ENCODE peak calls at places on chromosome 22, in four cellular contexts. Y is IMR-90, K is neural progenitor cell, D is SK-N-MC. F is an unnamed sample.
A peak's percentile ranks its signal among the peaks of the same experiment; 100 is the strongest.

GRCh38 chr22:41565403-41566054 is 4.7 kb downstream of the CSDC2 start:
- DNase-seq in Y (peak; percentile 89), D (no peak), K (no peak), F (no peak)

GRCh38 chr22:47598864-47599263 is 836.4 kb downstream of the TBC1D22A start:
- DNase-seq in K (no peak), Y (no peak), D (no peak), F (no peak)

GRCh38 chr22:37161442-37161841 is 11.7 kb upstream of the IL2RB start:
- DNase-seq in K (no peak), D (no peak), Y (no peak), F (peak; percentile 83)

GRCh38 chr22:50522806-50523438 is 2.5 kb downstream of the SCO2 start:
- DNase-seq in D (no peak), Y (no peak), K (no peak), F (no peak)

GRCh38 chr22:46622081-46622521 is 1.9 kb downstream of the GRAMD4 start:
- DNase-seq in Y (no peak), D (no peak), K (no peak), F (peak; percentile 11)

GRCh38 chr22:44312766-44313165 is at the start of gene SHISAL1:
- DNase-seq in D (no peak), K (no peak), Y (peak; percentile 22), F (no peak)

GRCh38 chr22:20786048-20786447 is 12.1 kb downstream of the SERPIND1 start:
- DNase-seq in K (no peak), D (no peak), Y (no peak), F (no peak)

GRCh38 chr22:19607198-19608113 is 83.2 kb upstream of the CLDN5 start:
- DNase-seq in Y (peak; percentile 8), K (no peak), D (no peak), F (no peak)

GRCh38 chr22:19820880-19821522 is 33.7 kb downstream of the GNB1L start:
- DNase-seq in D (no peak), Y (no peak), K (peak; percentile 47), F (no peak)

GRCh38 chr22:35961480-35961902 is 67.1 kb downstream of the RBFOX2 start:
- DNase-seq in K (peak; percentile 86), Y (peak; percentile 90), D (no peak), F (no peak)

GRCh38 chr22:36775589-36775965 is 342 bp downstream of the IFT27 start:
- DNase-seq in D (no peak), K (peak; percentile 69), Y (peak; percentile 5), F (no peak)

GRCh38 chr22:31218565-31219262 is 6.6 kb downstream of the LIMK2 start:
- DNase-seq in D (no peak), K (peak; percentile 62), Y (no peak), F (peak; percentile 18)

GRCh38 chr22:31221084-31221483 is 9.0 kb downstream of the LIMK2 start:
- DNase-seq in D (no peak), Y (no peak), K (no peak), F (no peak)

GRCh38 chr22:31228425-31228824 is 16.3 kb downstream of the LIMK2 start:
- DNase-seq in K (no peak), Y (no peak), D (no peak), F (no peak)

GRCh38 chr22:31227186-31227585 is 15.1 kb downstream of the LIMK2 start:
- DNase-seq in K (no peak), Y (no peak), D (no peak), F (no peak)

GRCh38 chr22:31223786-31224191 is 11.7 kb downstream of the LIMK2 start:
- DNase-seq in Y (no peak), K (no peak), D (no peak), F (no peak)
- H3K27ac ChIP-seq in Y (no peak overlapping the region), K (no peak overlapping the region), D (no peak overlapping the region), F (no peak overlapping the region)

GRCh38 chr22:27212617-27213177 is 555.3 kb downstream of the MIAT start:
- DNase-seq in Y (peak; percentile 98), D (peak; percentile 96), K (peak; percentile 37), F (peak; percentile 24)
- H3K9ac ChIP-seq in Y (no peak overlapping the region), D (no peak overlapping the region), K (no peak overlapping the region), F (no peak overlapping the region)

DNA sequence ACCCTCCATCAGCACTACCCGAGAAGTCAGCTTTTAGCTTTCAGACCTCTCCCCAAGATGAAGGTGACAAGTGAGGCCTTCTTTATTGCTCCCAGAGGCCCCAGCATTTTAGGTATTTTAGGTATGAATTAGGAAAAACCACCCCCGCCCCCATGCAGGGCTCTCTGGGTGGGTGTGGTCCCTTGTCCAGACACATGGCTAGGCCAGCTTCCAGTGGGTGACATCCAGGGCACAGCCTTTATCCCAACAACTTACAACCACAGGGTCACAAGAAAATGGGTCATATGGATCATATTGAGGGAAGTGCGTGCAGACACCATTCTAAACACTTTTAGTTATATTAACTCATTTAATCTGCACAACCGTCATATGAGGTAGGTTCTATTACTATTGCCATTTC is 42.1 kb downstream of the RIBC2 start:
- DNase-seq in Y (no peak), D (no peak), K (no peak), F (no peak)
- H3K27ac ChIP-seq in Y (no peak overlapping the region), D (no peak overlapping the region), K (no peak overlapping the region), F (peak overlapping the region; percentile 28)

DNA sequence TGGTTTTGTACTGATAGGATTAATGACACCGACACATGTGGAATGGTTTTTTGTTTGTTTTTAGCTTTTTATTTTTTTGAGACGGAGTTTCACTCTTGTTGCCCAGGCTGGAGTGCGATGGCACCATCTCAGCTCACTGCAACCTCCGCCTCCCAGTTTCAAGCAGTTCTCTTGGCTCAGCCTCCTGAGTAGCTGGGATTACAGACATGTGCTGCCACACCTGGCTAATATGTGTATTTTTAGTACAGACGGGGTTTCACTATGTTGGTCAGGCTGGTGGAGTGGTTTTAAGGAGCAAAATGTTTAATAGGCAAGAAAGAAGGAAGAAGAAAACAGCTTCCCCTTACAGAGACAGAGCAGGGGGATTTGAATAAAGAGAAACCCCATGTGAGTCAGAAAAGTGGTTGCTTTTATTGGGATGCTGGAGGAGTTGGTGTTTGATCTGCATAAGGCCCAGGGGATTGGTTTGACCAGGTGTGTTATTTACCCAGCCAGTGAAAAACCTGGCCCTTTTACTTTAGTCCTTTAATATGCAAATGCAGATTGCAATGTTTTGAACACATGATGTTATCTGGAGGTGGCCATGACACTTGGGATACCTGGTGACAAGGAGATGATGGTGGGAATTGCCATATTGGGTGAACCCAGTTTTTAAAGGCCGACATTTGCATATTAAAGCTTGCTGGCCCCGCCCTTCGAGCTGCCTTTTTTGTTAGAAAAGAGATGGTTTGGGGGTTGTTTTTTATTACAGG is 24.3 kb downstream of the SUSD2 start:
- DNase-seq in K (no peak), D (no peak), Y (no peak), F (no peak)
- H3K9ac ChIP-seq in K (no peak overlapping the region), D (no peak overlapping the region), Y (no peak overlapping the region), F (no peak overlapping the region)

GRCh38 chr22:40041738-40042137 is 47.0 kb downstream of the FAM83F start:
- DNase-seq in K (no peak), D (no peak), Y (no peak), F (no peak)
- H3K27ac ChIP-seq in K (no peak overlapping the region), D (peak overlapping the region; percentile 92), Y (no peak overlapping the region), F (no peak overlapping the region)

DNA sequence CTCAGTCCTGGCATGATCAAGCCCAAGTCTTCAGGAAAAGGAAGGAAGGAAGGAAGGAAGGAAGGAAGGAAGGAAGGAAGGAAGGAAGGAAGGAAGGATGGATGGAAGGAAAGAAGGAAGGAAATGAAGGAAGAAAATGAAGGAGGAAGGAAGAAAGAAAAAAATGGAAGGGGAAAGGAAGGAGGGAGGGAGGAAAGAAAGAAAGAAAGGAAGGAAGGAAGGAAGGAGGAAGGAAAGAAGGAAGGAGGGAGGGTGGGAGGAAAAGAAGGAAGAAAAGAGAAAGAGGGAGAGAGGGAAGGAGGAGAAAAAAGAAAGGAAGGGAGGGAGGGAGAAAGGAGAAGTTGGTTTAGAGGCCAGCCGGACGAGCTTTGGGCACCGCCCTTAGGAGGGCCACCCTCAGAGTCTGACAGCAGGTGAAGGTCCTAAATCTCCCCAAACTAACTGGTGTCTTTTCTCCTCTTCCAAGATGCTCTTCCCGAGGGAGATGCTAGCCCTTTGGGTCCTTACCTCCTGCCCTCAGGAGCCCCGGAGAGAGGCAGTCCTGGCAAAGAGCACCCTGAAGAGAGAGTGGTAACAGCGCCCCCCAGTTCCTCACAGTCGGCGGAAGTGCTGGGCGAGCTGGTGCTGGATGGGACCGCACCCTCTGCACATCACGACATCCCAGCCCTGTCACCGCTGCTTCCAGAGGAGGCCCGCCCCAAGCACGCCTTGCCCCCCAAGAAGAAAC is 122.8 kb downstream of the SEZ6L start:
- DNase-seq in Y (no peak), D (no peak), K (no peak), F (no peak)
- H3K9ac ChIP-seq in Y (no peak overlapping the region), D (no peak overlapping the region), K (no peak overlapping the region), F (no peak overlapping the region)

GRCh38 chr22:26479043-26479791 is 4.4 kb downstream of the HPS4 start:
- DNase-seq in K (no peak), D (no peak), Y (no peak), F (no peak)
- H3K27ac ChIP-seq in K (no peak overlapping the region), D (peak overlapping the region; percentile 83), Y (no peak overlapping the region), F (no peak overlapping the region)